ENCODE peak calls at places on chromosomes 7 and 10, in seven cellular contexts. One of them, this sample, is unnamed.

GRCh38 chr7:1912472-1913289 is 242.6 kb downstream of the ELFN1 start:
- DNase-seq in GM23338: no peak
- DNase-seq in GM13976: no peak
- DNase-seq in fibroblast of the aortic adventitia: peak
- DNase-seq in PC-9: no peak
- DNase-seq in colonic mucosa: no peak
- DNase-seq in esophagus squamous epithelium: no peak
- DNase-seq in this sample: no peak

GRCh38 chr10:35167342-35167741 is 40.7 kb downstream of the CREM start:
- DNase-seq in esophagus squamous epithelium: no peak
- DNase-seq in GM23338: no peak
- DNase-seq in colonic mucosa: no peak
- DNase-seq in GM13976: no peak
- DNase-seq in fibroblast of the aortic adventitia: no peak
- DNase-seq in PC-9: no peak
- DNase-seq in this sample: no peak

GRCh38 chr10:34996843-34997242 is 93.3 kb downstream of the CUL2 start:
- DNase-seq in esophagus squamous epithelium: no peak
- DNase-seq in GM13976: no peak
- DNase-seq in colonic mucosa: no peak
- DNase-seq in PC-9: no peak
- DNase-seq in GM23338: no peak
- DNase-seq in fibroblast of the aortic adventitia: peak
- DNase-seq in this sample: peak

GRCh38 chr10:49366460-49366859 is 29.4 kb downstream of the DRGX start:
- DNase-seq in esophagus squamous epithelium: no peak
- DNase-seq in colonic mucosa: no peak
- DNase-seq in GM23338: no peak
- DNase-seq in GM13976: no peak
- DNase-seq in PC-9: no peak
- DNase-seq in fibroblast of the aortic adventitia: no peak
- DNase-seq in this sample: peak

GRCh38 chr10:58796242-58796641 is 283.6 kb downstream of the BICC1 start:
- DNase-seq in PC-9: no peak
- DNase-seq in colonic mucosa: no peak
- DNase-seq in GM13976: no peak
- DNase-seq in esophagus squamous epithelium: no peak
- DNase-seq in GM23338: peak
- DNase-seq in fibroblast of the aortic adventitia: no peak
- DNase-seq in this sample: no peak

GRCh38 chr10:24554036-24554435 is 169.7 kb downstream of the ARHGAP21 start:
- DNase-seq in esophagus squamous epithelium: no peak
- DNase-seq in fibroblast of the aortic adventitia: no peak
- DNase-seq in GM23338: no peak
- DNase-seq in PC-9: no peak
- DNase-seq in colonic mucosa: no peak
- DNase-seq in GM13976: no peak
- DNase-seq in this sample: peak

GRCh38 chr7:107579881-107580715 is at the start of gene BCAP29:
- DNase-seq in GM23338: peak
- DNase-seq in colonic mucosa: peak
- DNase-seq in esophagus squamous epithelium: peak
- DNase-seq in fibroblast of the aortic adventitia: peak
- DNase-seq in GM13976: peak
- DNase-seq in PC-9: peak
- DNase-seq in this sample: peak

GRCh38 chr7:158281441-158281840 is 306.2 kb downstream of the PTPRN2 start:
- DNase-seq in colonic mucosa: no peak
- DNase-seq in GM23338: no peak
- DNase-seq in fibroblast of the aortic adventitia: no peak
- DNase-seq in PC-9: no peak
- DNase-seq in GM13976: no peak
- DNase-seq in esophagus squamous epithelium: no peak
- DNase-seq in this sample: peak

GRCh38 chr7:100115026-100115425 is 4.1 kb downstream of the TAF6 start:
- DNase-seq in GM23338: no peak
- DNase-seq in esophagus squamous epithelium: no peak
- DNase-seq in fibroblast of the aortic adventitia: no peak
- DNase-seq in colonic mucosa: no peak
- DNase-seq in GM13976: no peak
- DNase-seq in PC-9: no peak
- DNase-seq in this sample: no peak

GRCh38 chr10:107561136-107561650 is 396.7 kb upstream of the SORCS1 start:
- DNase-seq in GM23338: no peak
- DNase-seq in colonic mucosa: no peak
- DNase-seq in PC-9: no peak
- DNase-seq in esophagus squamous epithelium: no peak
- DNase-seq in fibroblast of the aortic adventitia: no peak
- DNase-seq in GM13976: no peak
- DNase-seq in this sample: no peak

GRCh38 chr7:37482953-37483352 is 34.3 kb upstream of the ELMO1 start:
- DNase-seq in GM13976: no peak
- DNase-seq in colonic mucosa: no peak
- DNase-seq in GM23338: no peak
- DNase-seq in esophagus squamous epithelium: no peak
- DNase-seq in PC-9: no peak
- DNase-seq in fibroblast of the aortic adventitia: no peak
- DNase-seq in this sample: no peak

GRCh38 chr10:94567714-94568520 is 22.3 kb downstream of the HELLS start:
- DNase-seq in esophagus squamous epithelium: no peak
- DNase-seq in fibroblast of the aortic adventitia: no peak
- DNase-seq in PC-9: no peak
- DNase-seq in GM13976: no peak
- DNase-seq in GM23338: no peak
- DNase-seq in colonic mucosa: no peak
- DNase-seq in this sample: no peak

GRCh38 chr7:133741703-133742102 is 385.4 kb upstream of the LRGUK start:
- DNase-seq in GM23338: no peak
- DNase-seq in GM13976: no peak
- DNase-seq in colonic mucosa: no peak
- DNase-seq in PC-9: no peak
- DNase-seq in esophagus squamous epithelium: no peak
- DNase-seq in fibroblast of the aortic adventitia: no peak
- DNase-seq in this sample: no peak

GRCh38 chr10:12262278-12262981 is 66.4 kb downstream of the CDC123 start:
- DNase-seq in PC-9: peak
- DNase-seq in GM23338: no peak
- DNase-seq in fibroblast of the aortic adventitia: no peak
- DNase-seq in GM13976: no peak
- DNase-seq in colonic mucosa: no peak
- DNase-seq in esophagus squamous epithelium: no peak
- DNase-seq in this sample: no peak

GRCh38 chr7:44291066-44291732 is 34.2 kb downstream of the CAMK2B start:
- DNase-seq in fibroblast of the aortic adventitia: peak
- DNase-seq in esophagus squamous epithelium: no peak
- DNase-seq in PC-9: no peak
- DNase-seq in colonic mucosa: no peak
- DNase-seq in GM13976: no peak
- DNase-seq in GM23338: no peak
- DNase-seq in this sample: peak

GRCh38 chr7:118629898-118630469 is 405.5 kb downstream of the ANKRD7 start:
- DNase-seq in esophagus squamous epithelium: no peak
- DNase-seq in fibroblast of the aortic adventitia: no peak
- DNase-seq in GM13976: no peak
- DNase-seq in PC-9: no peak
- DNase-seq in colonic mucosa: no peak
- DNase-seq in GM23338: peak
- DNase-seq in this sample: no peak

GRCh38 chr7:3673524-3673923 is 372.5 kb downstream of the SDK1 start:
- DNase-seq in fibroblast of the aortic adventitia: peak
- DNase-seq in PC-9: no peak
- DNase-seq in esophagus squamous epithelium: no peak
- DNase-seq in GM23338: peak
- DNase-seq in colonic mucosa: peak
- DNase-seq in GM13976: no peak
- DNase-seq in this sample: no peak

GRCh38 chr7:158819571-158820203 is 9.6 kb downstream of the ESYT2 start:
- DNase-seq in esophagus squamous epithelium: no peak
- DNase-seq in fibroblast of the aortic adventitia: no peak
- DNase-seq in colonic mucosa: no peak
- DNase-seq in GM13976: no peak
- DNase-seq in PC-9: no peak
- DNase-seq in GM23338: no peak
- DNase-seq in this sample: no peak

GRCh38 chr10:82162549-82163210 is 287.7 kb downstream of the NRG3 start:
- DNase-seq in PC-9: no peak
- DNase-seq in GM13976: no peak
- DNase-seq in GM23338: no peak
- DNase-seq in colonic mucosa: no peak
- DNase-seq in esophagus squamous epithelium: no peak
- DNase-seq in fibroblast of the aortic adventitia: no peak
- DNase-seq in this sample: no peak

GRCh38 chr10:121092341-121093099 is 241.4 kb downstream of the WDR11 start:
- DNase-seq in PC-9: no peak
- DNase-seq in colonic mucosa: no peak
- DNase-seq in GM13976: no peak
- DNase-seq in fibroblast of the aortic adventitia: no peak
- DNase-seq in GM23338: no peak
- DNase-seq in esophagus squamous epithelium: no peak
- DNase-seq in this sample: peak

GRCh38 chr7:130334274-130334673 is 10.3 kb upstream of the CPA5 start:
- DNase-seq in PC-9: no peak
- DNase-seq in colonic mucosa: no peak
- DNase-seq in esophagus squamous epithelium: no peak
- DNase-seq in fibroblast of the aortic adventitia: peak
- DNase-seq in GM23338: no peak
- DNase-seq in GM13976: no peak
- DNase-seq in this sample: no peak

GRCh38 chr10:107589081-107589480 is 424.6 kb upstream of the SORCS1 start:
- DNase-seq in colonic mucosa: no peak
- DNase-seq in PC-9: no peak
- DNase-seq in GM13976: no peak
- DNase-seq in esophagus squamous epithelium: no peak
- DNase-seq in fibroblast of the aortic adventitia: no peak
- DNase-seq in GM23338: no peak
- DNase-seq in this sample: no peak

GRCh38 chr10:59757966-59758365 is 4.7 kb upstream of the MRLN start:
- DNase-seq in GM13976: no peak
- DNase-seq in GM23338: no peak
- DNase-seq in fibroblast of the aortic adventitia: peak
- DNase-seq in esophagus squamous epithelium: no peak
- DNase-seq in PC-9: peak
- DNase-seq in colonic mucosa: no peak
- DNase-seq in this sample: no peak

GRCh38 chr10:93813507-93814465 is 56.0 kb downstream of the LGI1 start:
- DNase-seq in colonic mucosa: peak
- DNase-seq in GM23338: peak
- DNase-seq in fibroblast of the aortic adventitia: peak
- DNase-seq in PC-9: peak
- DNase-seq in esophagus squamous epithelium: no peak
- DNase-seq in GM13976: peak
- DNase-seq in this sample: no peak

GRCh38 chr10:107477266-107477665 is 312.8 kb upstream of the SORCS1 start:
- DNase-seq in GM13976: peak
- DNase-seq in colonic mucosa: no peak
- DNase-seq in fibroblast of the aortic adventitia: no peak
- DNase-seq in esophagus squamous epithelium: no peak
- DNase-seq in GM23338: no peak
- DNase-seq in PC-9: no peak
- DNase-seq in this sample: no peak

GRCh38 chr10:13483073-13483472 is 45.7 kb downstream of the BEND7 start:
- DNase-seq in PC-9: no peak
- DNase-seq in colonic mucosa: no peak
- DNase-seq in fibroblast of the aortic adventitia: no peak
- DNase-seq in esophagus squamous epithelium: no peak
- DNase-seq in GM23338: no peak
- DNase-seq in GM13976: peak
- DNase-seq in this sample: no peak

GRCh38 chr10:13481690-13482089 is 47.1 kb downstream of the BEND7 start:
- DNase-seq in esophagus squamous epithelium: no peak
- DNase-seq in GM13976: no peak
- DNase-seq in fibroblast of the aortic adventitia: no peak
- DNase-seq in colonic mucosa: no peak
- DNase-seq in GM23338: no peak
- DNase-seq in PC-9: no peak
- DNase-seq in this sample: no peak

GRCh38 chr10:13489035-13489434 is 39.8 kb downstream of the BEND7 start:
- DNase-seq in GM23338: peak
- DNase-seq in esophagus squamous epithelium: no peak
- DNase-seq in colonic mucosa: no peak
- DNase-seq in GM13976: no peak
- DNase-seq in fibroblast of the aortic adventitia: no peak
- DNase-seq in PC-9: no peak
- DNase-seq in this sample: no peak

GRCh38 chr10:13483951-13484350 is 44.9 kb downstream of the BEND7 start:
- DNase-seq in fibroblast of the aortic adventitia: no peak
- DNase-seq in colonic mucosa: no peak
- DNase-seq in GM23338: no peak
- DNase-seq in GM13976: no peak
- DNase-seq in PC-9: no peak
- DNase-seq in esophagus squamous epithelium: no peak
- DNase-seq in this sample: no peak

DNA sequence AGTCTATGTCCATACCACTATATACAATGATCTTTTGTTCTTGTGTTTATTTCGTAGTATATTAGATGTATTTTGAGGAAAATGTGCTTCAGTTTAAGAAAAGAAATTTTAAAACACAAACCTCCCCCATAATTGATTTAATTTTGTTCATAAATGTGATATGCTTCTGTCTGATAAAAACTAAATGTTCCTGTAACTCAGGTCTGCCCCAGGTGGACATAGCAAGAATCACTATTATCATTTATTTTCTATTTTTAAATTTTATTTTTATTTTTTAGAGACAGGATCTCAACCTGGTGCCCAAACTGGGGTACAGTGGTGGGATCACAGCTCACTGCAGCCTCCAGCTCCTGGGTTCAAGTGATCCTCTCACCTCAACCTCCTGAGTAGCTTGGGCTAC is 43.2 kb downstream of the BEND7 start:
- DNase-seq in PC-9: no peak
- DNase-seq in fibroblast of the aortic adventitia: peak
- DNase-seq in esophagus squamous epithelium: no peak
- DNase-seq in GM13976: no peak
- DNase-seq in GM23338: no peak
- DNase-seq in colonic mucosa: no peak
- DNase-seq in this sample: no peak
- TF ChIP-seq CTCF in PC-9: peak
- TF ChIP-seq CTCF in fibroblast of the aortic adventitia: peak
- TF ChIP-seq CTCF in esophagus squamous epithelium: no peak
- TF ChIP-seq CTCF in GM13976: no peak
- TF ChIP-seq CTCF in GM23338: peak
- TF ChIP-seq CTCF in colonic mucosa: no peak
- TF ChIP-seq CTCF in this sample: peak

GRCh38 chr10:23525406-23525805 is 86.5 kb downstream of the OTUD1 start:
- DNase-seq in GM23338: peak
- DNase-seq in PC-9: no peak
- DNase-seq in esophagus squamous epithelium: no peak
- DNase-seq in fibroblast of the aortic adventitia: peak
- DNase-seq in colonic mucosa: peak
- DNase-seq in GM13976: peak
- DNase-seq in this sample: no peak
- TF ChIP-seq CTCF in GM23338: peak
- TF ChIP-seq CTCF in PC-9: peak
- TF ChIP-seq CTCF in esophagus squamous epithelium: peak
- TF ChIP-seq CTCF in fibroblast of the aortic adventitia: no peak
- TF ChIP-seq CTCF in colonic mucosa: peak
- TF ChIP-seq CTCF in GM13976: no peak
- TF ChIP-seq CTCF in this sample: peak

GRCh38 chr7:90552521-90552920 is 43.6 kb upstream of the CDK14 start:
- DNase-seq in colonic mucosa: no peak
- DNase-seq in esophagus squamous epithelium: no peak
- DNase-seq in GM23338: no peak
- DNase-seq in fibroblast of the aortic adventitia: peak
- DNase-seq in PC-9: no peak
- DNase-seq in GM13976: no peak
- DNase-seq in this sample: no peak
- TF ChIP-seq CTCF in colonic mucosa: no peak
- TF ChIP-seq CTCF in esophagus squamous epithelium: no peak
- TF ChIP-seq CTCF in GM23338: peak
- TF ChIP-seq CTCF in fibroblast of the aortic adventitia: peak
- TF ChIP-seq CTCF in PC-9: no peak
- TF ChIP-seq CTCF in GM13976: no peak
- TF ChIP-seq CTCF in this sample: peak

GRCh38 chr10:61558188-61558587 is 104.5 kb upstream of the CABCOCO1 start:
- DNase-seq in colonic mucosa: no peak
- DNase-seq in PC-9: no peak
- DNase-seq in GM13976: no peak
- DNase-seq in esophagus squamous epithelium: no peak
- DNase-seq in GM23338: no peak
- DNase-seq in fibroblast of the aortic adventitia: no peak
- DNase-seq in this sample: no peak
- TF ChIP-seq CTCF in colonic mucosa: no peak
- TF ChIP-seq CTCF in PC-9: no peak
- TF ChIP-seq CTCF in GM13976: no peak
- TF ChIP-seq CTCF in esophagus squamous epithelium: no peak
- TF ChIP-seq CTCF in GM23338: no peak
- TF ChIP-seq CTCF in fibroblast of the aortic adventitia: no peak
- TF ChIP-seq CTCF in this sample: no peak